ENCODE peak calls at places on chromosomes 4 and X, in seven cellular contexts. S is DMS79, K is tibial nerve, F is fibroblast of lung, H is colonic mucosa, D is WTC11, R is stromal cell of bone marrow. P is an unnamed sample.

GRCh38 chr4:153432971-153433752 is 33.0 kb upstream of the TMEM131L start:
- DNase-seq in R (peak; percentile 93), D (peak; percentile 58), S (no peak), F (peak; percentile 77), K (peak; percentile 40), H (peak; percentile 75), P (peak; percentile 86)

GRCh38 chr4:37953620-37954325 is 6.4 kb upstream of the PTTG2 start:
- DNase-seq in D (no peak), R (no peak), H (no peak), K (no peak), F (peak; percentile 66), S (no peak), P (no peak)

GRCh38 chr4:6327220-6327917 is 57.7 kb downstream of the WFS1 start:
- DNase-seq in S (no peak), F (peak; percentile 65), R (peak; percentile 27), H (peak; percentile 77), K (peak; percentile 74), D (peak; percentile 89), P (peak; percentile 80)

GRCh38 chr4:7193040-7193958 is 961 bp downstream of the SORCS2 start:
- DNase-seq in K (no peak), F (no peak), D (no peak), S (peak; percentile 30), R (no peak), H (no peak), P (no peak)

GRCh38 chrX:110215411-110215810 is 102.5 kb downstream of the AMMECR1 start:
- DNase-seq in R (no peak), S (no peak), D (no peak), K (no peak), H (no peak), F (no peak), P (no peak)

GRCh38 chr4:149523039-149523438 is 292.6 kb downstream of the IQCM start:
- DNase-seq in S (no peak), H (no peak), D (no peak), F (no peak), K (no peak), R (no peak), P (no peak)

GRCh38 chr4:73705721-73706120 is 34.6 kb upstream of the CXCL8 start:
- DNase-seq in H (no peak), D (no peak), K (no peak), R (no peak), S (no peak), F (no peak), P (no peak)

GRCh38 chr4:32031026-32031425 is 1310.9 kb downstream of the PCDH7 start:
- DNase-seq in H (no peak), S (no peak), K (no peak), D (no peak), F (no peak), R (no peak), P (no peak)

GRCh38 chr4:1539132-1539755 is 133.0 kb upstream of the NKX1-1 start:
- DNase-seq in S (no peak), D (no peak), H (no peak), F (no peak), R (no peak), K (no peak), P (no peak)

GRCh38 chr4:10033191-10033881 is 12.0 kb upstream of the SLC2A9 start:
- DNase-seq in F (peak; percentile 23), R (peak; percentile 63), K (no peak), S (no peak), H (no peak), D (no peak), P (peak; percentile 44)

GRCh38 chr4:24489870-24490269 is 94.5 kb downstream of the DHX15 start:
- DNase-seq in R (no peak), S (no peak), K (peak; percentile 44), H (no peak), F (peak; percentile 77), D (no peak), P (no peak)

GRCh38 chr4:105679186-105679585 is 29.3 kb downstream of the INTS12 start:
- DNase-seq in F (peak; percentile 29), D (no peak), H (peak; percentile 24), S (no peak), R (peak; percentile 2), K (no peak), P (no peak)

GRCh38 chr4:75180790-75181776 is 248.2 kb downstream of the PARM1 start:
- DNase-seq in S (no peak), H (peak; percentile 68), F (no peak), R (peak; percentile 13), K (no peak), D (peak; percentile 26), P (peak; percentile 74)

GRCh38 chr4:171891038-171891437 is 77.8 kb downstream of the GALNTL6 start:
- DNase-seq in S (no peak), D (no peak), R (no peak), K (no peak), F (no peak), H (no peak), P (no peak)

GRCh38 chr4:25908491-25908901 is 5.5 kb upstream of the SMIM20 start:
- DNase-seq in F (peak; percentile 93), R (peak; percentile 94), D (no peak), S (no peak), K (no peak), H (no peak), P (no peak)

GRCh38 chr4:95833652-95834276 is 6.1 kb upstream of the PDHA2 start:
- DNase-seq in H (no peak), F (no peak), S (no peak), K (no peak), D (no peak), R (no peak), P (no peak)

GRCh38 chrX:151753313-151754041 is 18.9 kb downstream of the CNGA2 start:
- DNase-seq in R (peak; percentile 25), H (peak; percentile 34), S (peak; percentile 41), F (peak; percentile 17), D (peak; percentile 60), K (peak; percentile 34), P (peak; percentile 52)

GRCh38 chr4:122542411-122543236 is 78.2 kb downstream of the IL21 start:
- DNase-seq in S (no peak), R (peak; percentile 50), D (no peak), K (no peak), F (peak; percentile 76), H (no peak), P (no peak)

GRCh38 chrX:41922694-41923171 is 621 bp downstream of the CASK start:
- DNase-seq in S (no peak), K (no peak), H (peak; percentile 29), R (no peak), F (peak; percentile 10), D (peak; percentile 34), P (peak; percentile 1)

GRCh38 chr4:28267166-28267565 is 1406.5 kb downstream of the STIM2 start:
- DNase-seq in D (no peak), R (no peak), F (no peak), H (no peak), K (no peak), S (no peak), P (no peak)

GRCh38 chr4:142940614-142941013 is 94.5 kb upstream of the INPP4B start:
- DNase-seq in K (no peak), F (no peak), R (no peak), H (peak; percentile 20), D (no peak), S (no peak), P (no peak)

GRCh38 chr4:98801259-98801725 is 127.6 kb downstream of the EIF4E start:
- DNase-seq in H (no peak), D (no peak), S (no peak), R (no peak), F (no peak), K (no peak), P (no peak)

GRCh38 chr4:140238353-140239041 is 84.5 kb upstream of the MAML3 start:
- DNase-seq in S (peak; percentile 76), R (peak; percentile 94), K (peak; percentile 84), D (peak; percentile 49), H (peak; percentile 91), F (peak; percentile 97), P (peak; percentile 58)

GRCh38 chrX:138008280-138008679 is 442.4 kb downstream of the ZIC3 start:
- DNase-seq in D (no peak), S (no peak), R (no peak), F (no peak), K (no peak), H (no peak), P (no peak)

GRCh38 chrX:69119122-69119521 is 46.1 kb downstream of the PJA1 start:
- DNase-seq in R (no peak), S (no peak), K (no peak), D (peak; percentile 23), H (no peak), F (no peak), P (peak; percentile 42)

GRCh38 chr4:133483600-133484246 is 334.6 kb downstream of the PCDH10 start:
- DNase-seq in H (no peak), K (no peak), S (no peak), F (peak; percentile 60), R (peak; percentile 31), D (no peak), P (peak; percentile 24)

GRCh38 chrX:18353931-18354368 is 538 bp downstream of the SCML2 start:
- DNase-seq in H (peak; percentile 22), F (no peak), K (no peak), D (peak; percentile 48), S (no peak), R (no peak), P (peak; percentile 47)

GRCh38 chrX:49799828-49800227 is 29.3 kb upstream of the PAGE4 start:
- DNase-seq in K (no peak), H (no peak), S (no peak), F (no peak), R (no peak), D (no peak), P (no peak)

GRCh38 chr4:143335979-143336827 is 473 bp upstream of the GAB1 start:
- DNase-seq in R (peak; percentile 87), F (peak; percentile 94), S (peak; percentile 1), K (peak; percentile 81), D (peak; percentile 92), H (peak; percentile 92), P (peak; percentile 53)

GRCh38 chr4:158020734-158021346 is 152.0 kb downstream of the GASK1B start:
- DNase-seq in K (no peak), S (no peak), F (peak; percentile 93), D (no peak), R (peak; percentile 72), H (no peak), P (no peak)

GRCh38 chr4:823761-824460 is 2.0 kb downstream of the CPLX1 start:
- DNase-seq in K (no peak), D (no peak), R (no peak), F (no peak), H (no peak), S (no peak), P (no peak)

GRCh38 chr4:183200453-183200852 is 101.4 kb downstream of the WWC2 start:
- DNase-seq in D (no peak), F (peak; percentile 87), R (peak; percentile 87), S (peak; percentile 6), H (peak; percentile 19), K (no peak), P (no peak)

GRCh38 chrX:18616688-18617087 is 55.2 kb downstream of the RS1 start:
- DNase-seq in H (no peak), K (no peak), S (no peak), R (no peak), D (no peak), F (no peak), P (no peak)

GRCh38 chrX:5341902-5342301 is 886.8 kb downstream of the NLGN4X start:
- DNase-seq in D (no peak), R (no peak), F (no peak), H (no peak), K (no peak), S (no peak), P (no peak)

GRCh38 chrX:100870527-100870926 is 3.6 kb downstream of the NOX1 start:
- DNase-seq in H (no peak), K (no peak), F (no peak), R (no peak), S (no peak), D (no peak), P (no peak)

GRCh38 chr4:42478941-42479340 is 81.7 kb downstream of the SHISA3 start:
- DNase-seq in S (no peak), H (no peak), K (no peak), F (no peak), R (no peak), D (no peak), P (no peak)

GRCh38 chrX:82141942-82142341 is 940.0 kb downstream of the SH3BGRL start:
- DNase-seq in D (no peak), H (no peak), S (no peak), F (no peak), R (no peak), K (no peak), P (peak; percentile 0)

GRCh38 chr4:63029380-63029779 is 1379.9 kb downstream of the TECRL start:
- DNase-seq in D (no peak), F (no peak), S (no peak), H (no peak), K (no peak), R (no peak), P (no peak)

P was measured in NB4.